ENCODE peak calls at places on chromosomes 7 and 10, in nine cellular contexts. One of them, this sample, is unnamed.

GRCh38 chr10:132099701-132100481 is 34.1 kb downstream of the JAKMIP3 start:
- DNase-seq in NB4: no peak
- DNase-seq in GM12878: no peak
- DNase-seq in A549: no peak
- DNase-seq in H1: no peak
- DNase-seq in SK-N-SH: no peak
- DNase-seq in WTC11: no peak
- DNase-seq in HepG2: no peak
- DNase-seq in HCT116: no peak
- DNase-seq in this sample: no peak

GRCh38 chr10:86862373-86862772 is 95.0 kb downstream of the MMRN2 start:
- DNase-seq in H1: no peak
- DNase-seq in HCT116: no peak
- DNase-seq in NB4: no peak
- DNase-seq in HepG2: no peak
- DNase-seq in WTC11: no peak
- DNase-seq in GM12878: no peak
- DNase-seq in A549: no peak
- DNase-seq in SK-N-SH: no peak
- DNase-seq in this sample: no peak

GRCh38 chr7:25427721-25428120 is 199.4 kb upstream of the NPVF start:
- DNase-seq in SK-N-SH: no peak
- DNase-seq in GM12878: no peak
- DNase-seq in WTC11: no peak
- DNase-seq in HepG2: no peak
- DNase-seq in HCT116: no peak
- DNase-seq in NB4: peak; percentile 30
- DNase-seq in H1: no peak
- DNase-seq in A549: no peak
- DNase-seq in this sample: no peak

GRCh38 chr10:1631282-1631681 is 106.0 kb downstream of the ADARB2 start:
- DNase-seq in NB4: no peak
- DNase-seq in HCT116: no peak
- DNase-seq in HepG2: no peak
- DNase-seq in H1: no peak
- DNase-seq in A549: no peak
- DNase-seq in SK-N-SH: no peak
- DNase-seq in GM12878: no peak
- DNase-seq in WTC11: no peak
- DNase-seq in this sample: no peak

GRCh38 chr10:74543276-74543675 is 283.1 kb upstream of the KAT6B start:
- DNase-seq in HepG2: no peak
- DNase-seq in A549: no peak
- DNase-seq in WTC11: no peak
- DNase-seq in H1: no peak
- DNase-seq in SK-N-SH: no peak
- DNase-seq in HCT116: no peak
- DNase-seq in GM12878: no peak
- DNase-seq in NB4: no peak
- DNase-seq in this sample: no peak

GRCh38 chr10:16995867-16996529 is 133.6 kb downstream of the CUBN start:
- DNase-seq in SK-N-SH: no peak
- DNase-seq in GM12878: no peak
- DNase-seq in HepG2: no peak
- DNase-seq in H1: no peak
- DNase-seq in A549: no peak
- DNase-seq in WTC11: no peak
- DNase-seq in HCT116: no peak
- DNase-seq in NB4: peak; percentile 11
- DNase-seq in this sample: peak; percentile 96

GRCh38 chr10:85851300-85851699 is 515.3 kb downstream of the GRID1 start:
- DNase-seq in HepG2: no peak
- DNase-seq in WTC11: no peak
- DNase-seq in A549: no peak
- DNase-seq in HCT116: peak; percentile 7
- DNase-seq in GM12878: no peak
- DNase-seq in NB4: no peak
- DNase-seq in H1: no peak
- DNase-seq in SK-N-SH: no peak
- DNase-seq in this sample: no peak

GRCh38 chr10:101182936-101183335 is 46.3 kb downstream of the LBX1 start:
- DNase-seq in WTC11: no peak
- DNase-seq in GM12878: no peak
- DNase-seq in H1: no peak
- DNase-seq in NB4: no peak
- DNase-seq in HepG2: no peak
- DNase-seq in A549: no peak
- DNase-seq in HCT116: no peak
- DNase-seq in SK-N-SH: no peak
- DNase-seq in this sample: no peak

GRCh38 chr7:133871757-133872156 is 255.4 kb upstream of the LRGUK start:
- DNase-seq in HepG2: peak; percentile 9
- DNase-seq in SK-N-SH: no peak
- DNase-seq in NB4: no peak
- DNase-seq in HCT116: no peak
- DNase-seq in H1: no peak
- DNase-seq in A549: no peak
- DNase-seq in GM12878: no peak
- DNase-seq in WTC11: no peak
- DNase-seq in this sample: no peak

GRCh38 chr10:101226506-101226887 is 2.8 kb downstream of the LBX1 start:
- DNase-seq in WTC11: no peak
- DNase-seq in SK-N-SH: no peak
- DNase-seq in HepG2: no peak
- DNase-seq in GM12878: no peak
- DNase-seq in H1: no peak
- DNase-seq in A549: no peak
- DNase-seq in HCT116: no peak
- DNase-seq in NB4: no peak
- DNase-seq in this sample: no peak

GRCh38 chr10:6128591-6129383 is 40.0 kb downstream of the RBM17 start:
- DNase-seq in GM12878: no peak
- DNase-seq in WTC11: no peak
- DNase-seq in SK-N-SH: peak; percentile 9
- DNase-seq in HCT116: no peak
- DNase-seq in A549: no peak
- DNase-seq in HepG2: no peak
- DNase-seq in NB4: no peak
- DNase-seq in H1: no peak
- DNase-seq in this sample: peak; percentile 29

GRCh38 chr7:105353752-105354328 is 34.9 kb downstream of the SRPK2 start:
- DNase-seq in A549: no peak
- DNase-seq in NB4: peak; percentile 93
- DNase-seq in HCT116: no peak
- DNase-seq in SK-N-SH: no peak
- DNase-seq in H1: no peak
- DNase-seq in HepG2: no peak
- DNase-seq in GM12878: no peak
- DNase-seq in WTC11: no peak
- DNase-seq in this sample: no peak

GRCh38 chr7:92466682-92467081 is 11.1 kb downstream of the ERVW-1 start:
- DNase-seq in HepG2: no peak
- DNase-seq in NB4: no peak
- DNase-seq in GM12878: no peak
- DNase-seq in WTC11: no peak
- DNase-seq in SK-N-SH: no peak
- DNase-seq in H1: no peak
- DNase-seq in HCT116: no peak
- DNase-seq in A549: no peak
- DNase-seq in this sample: no peak

GRCh38 chr10:29948971-29949370 is 110.4 kb downstream of the JCAD start:
- DNase-seq in A549: no peak
- DNase-seq in HepG2: no peak
- DNase-seq in NB4: no peak
- DNase-seq in GM12878: no peak
- DNase-seq in H1: no peak
- DNase-seq in WTC11: no peak
- DNase-seq in HCT116: no peak
- DNase-seq in SK-N-SH: no peak
- DNase-seq in this sample: no peak

GRCh38 chr10:122233857-122234348 is 37.2 kb upstream of the BTBD16 start:
- DNase-seq in SK-N-SH: peak; percentile 63
- DNase-seq in HCT116: no peak
- DNase-seq in NB4: no peak
- DNase-seq in WTC11: no peak
- DNase-seq in GM12878: no peak
- DNase-seq in HepG2: no peak
- DNase-seq in H1: no peak
- DNase-seq in A549: no peak
- DNase-seq in this sample: no peak

GRCh38 chr7:77811895-77812685 is 13.5 kb downstream of the PHTF2 start:
- DNase-seq in GM12878: no peak
- DNase-seq in HepG2: peak; percentile 36
- DNase-seq in A549: no peak
- DNase-seq in H1: no peak
- DNase-seq in SK-N-SH: no peak
- DNase-seq in HCT116: no peak
- DNase-seq in WTC11: no peak
- DNase-seq in NB4: no peak
- DNase-seq in this sample: peak; percentile 43

GRCh38 chr7:44796034-44796503 is 412 bp upstream of the PPIA start:
- DNase-seq in WTC11: no peak
- DNase-seq in H1: peak; percentile 23
- DNase-seq in NB4: no peak
- DNase-seq in SK-N-SH: no peak
- DNase-seq in HCT116: peak; percentile 16
- DNase-seq in GM12878: no peak
- DNase-seq in A549: peak; percentile 64
- DNase-seq in HepG2: peak; percentile 53
- DNase-seq in this sample: no peak

DNA sequence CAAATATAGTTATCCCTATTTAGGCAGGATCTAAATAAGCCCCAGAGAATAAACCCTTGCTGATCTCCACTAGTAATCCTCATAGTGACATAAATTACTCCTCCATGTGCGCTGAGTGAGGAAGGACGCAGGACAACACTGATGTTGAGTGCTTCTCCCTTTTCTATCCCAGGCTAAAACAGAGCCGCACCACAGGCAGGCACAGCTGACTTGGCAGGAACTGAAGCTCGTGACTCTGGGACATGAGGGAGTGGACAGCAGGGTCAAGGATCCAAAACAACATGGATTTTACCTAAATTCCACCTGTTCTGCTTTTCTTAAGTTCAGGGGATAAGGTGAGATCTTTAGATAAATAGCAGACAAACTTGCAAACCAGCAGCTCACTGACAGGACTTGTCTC is 46.0 kb downstream of the VOPP1 start:
- DNase-seq in HepG2: no peak
- DNase-seq in A549: no peak
- DNase-seq in SK-N-SH: no peak
- DNase-seq in NB4: no peak
- DNase-seq in HCT116: no peak
- DNase-seq in H1: no peak
- DNase-seq in GM12878: no peak
- DNase-seq in WTC11: no peak
- DNase-seq in this sample: no peak
- TF ChIP-seq MAX in HepG2: no peak
- TF ChIP-seq MAX in A549: no peak
- TF ChIP-seq MAX in SK-N-SH: no peak
- TF ChIP-seq MAX in NB4: no peak
- TF ChIP-seq MAX in HCT116: no peak
- TF ChIP-seq MAX in H1: no peak
- TF ChIP-seq MAX in GM12878: no peak
- TF ChIP-seq MAX in WTC11: no peak
- TF ChIP-seq MAX in this sample: no peak

DNA sequence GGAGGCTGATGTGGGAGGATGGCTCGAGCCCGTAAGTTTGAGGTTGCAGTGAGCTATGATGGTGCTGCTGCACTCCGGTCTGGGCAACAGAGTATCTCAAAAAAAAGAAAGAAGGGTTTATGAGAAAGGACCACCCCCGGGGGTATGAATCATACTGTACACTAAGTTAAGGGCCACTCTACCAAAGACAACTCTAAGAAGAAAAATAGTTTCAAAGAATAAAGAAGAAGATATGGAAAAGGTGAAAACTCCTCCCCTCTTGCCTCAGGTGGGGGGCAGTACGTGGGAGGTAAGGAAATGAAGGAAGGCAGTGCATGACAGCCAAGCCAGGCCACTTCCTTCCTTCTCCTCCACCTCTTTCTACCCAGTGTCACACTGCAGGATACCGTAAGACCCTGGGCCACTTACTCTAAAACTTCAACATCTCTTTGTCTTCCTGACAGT is 61.4 kb downstream of the PIP4K2A start:
- DNase-seq in HepG2: no peak
- DNase-seq in GM12878: no peak
- DNase-seq in HCT116: no peak
- DNase-seq in H1: no peak
- DNase-seq in A549: no peak
- DNase-seq in SK-N-SH: no peak
- DNase-seq in NB4: peak; percentile 18
- DNase-seq in WTC11: no peak
- DNase-seq in this sample: no peak
- TF ChIP-seq MAX in HepG2: no peak
- TF ChIP-seq MAX in GM12878: no peak
- TF ChIP-seq MAX in HCT116: no peak
- TF ChIP-seq MAX in H1: no peak
- TF ChIP-seq MAX in A549: no peak
- TF ChIP-seq MAX in SK-N-SH: no peak
- TF ChIP-seq MAX in NB4: no peak
- TF ChIP-seq MAX in WTC11: no peak
- TF ChIP-seq MAX in this sample: no peak

DNA sequence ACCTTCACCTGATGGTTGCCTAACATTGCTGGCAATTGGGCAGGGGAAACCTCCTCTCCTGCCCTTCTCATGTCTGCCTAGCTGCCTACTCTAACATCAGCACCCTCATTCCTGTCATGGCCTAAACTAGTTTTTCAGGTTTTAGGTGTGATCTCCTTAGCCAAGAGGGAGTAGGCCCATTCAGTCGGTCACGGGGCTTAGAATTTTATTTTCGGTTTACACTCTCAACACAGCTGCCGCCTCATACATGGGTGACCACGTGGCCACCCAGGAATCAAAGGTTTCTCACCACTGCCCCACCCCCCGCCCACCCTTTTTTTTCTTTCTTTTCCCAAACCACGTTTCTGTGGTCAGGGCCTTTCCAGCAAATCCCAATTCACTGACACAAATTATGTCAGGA is 97.2 kb downstream of the RALA start:
- DNase-seq in HCT116: no peak
- DNase-seq in HepG2: peak; percentile 20
- DNase-seq in A549: no peak
- DNase-seq in SK-N-SH: no peak
- DNase-seq in GM12878: no peak
- DNase-seq in NB4: no peak
- DNase-seq in H1: no peak
- DNase-seq in WTC11: no peak
- DNase-seq in this sample: no peak
- TF ChIP-seq MAX in HCT116: peak; percentile 27
- TF ChIP-seq MAX in HepG2: peak; percentile 58
- TF ChIP-seq MAX in A549: no peak
- TF ChIP-seq MAX in SK-N-SH: no peak
- TF ChIP-seq MAX in GM12878: no peak
- TF ChIP-seq MAX in NB4: no peak
- TF ChIP-seq MAX in H1: peak; percentile 17
- TF ChIP-seq MAX in WTC11: no peak
- TF ChIP-seq MAX in this sample: no peak

DNA sequence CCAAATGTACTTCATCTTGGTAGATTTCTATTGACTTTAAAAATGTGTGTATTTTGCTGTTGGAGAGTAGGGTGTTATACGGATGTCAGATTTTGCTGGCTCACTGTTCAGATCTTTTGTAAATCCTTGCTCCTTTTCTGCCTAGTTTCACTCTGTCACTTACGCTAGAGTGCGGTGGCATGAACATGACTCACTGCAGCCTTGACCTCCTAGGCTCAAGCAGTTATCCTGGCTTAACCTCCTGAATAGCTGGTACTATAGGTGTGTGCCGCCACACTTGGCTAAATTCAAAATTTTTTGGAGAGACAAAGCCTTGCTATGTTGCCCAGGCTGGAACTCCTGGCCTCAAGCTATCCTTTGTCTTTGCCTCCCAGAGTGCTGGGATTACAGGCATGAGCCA is 29.4 kb downstream of the BMS1 start:
- DNase-seq in SK-N-SH: no peak
- DNase-seq in A549: no peak
- DNase-seq in NB4: no peak
- DNase-seq in WTC11: no peak
- DNase-seq in HepG2: no peak
- DNase-seq in HCT116: no peak
- DNase-seq in H1: no peak
- DNase-seq in GM12878: no peak
- DNase-seq in this sample: no peak
- TF ChIP-seq MAX in SK-N-SH: no peak
- TF ChIP-seq MAX in A549: no peak
- TF ChIP-seq MAX in NB4: no peak
- TF ChIP-seq MAX in WTC11: no peak
- TF ChIP-seq MAX in HepG2: no peak
- TF ChIP-seq MAX in HCT116: no peak
- TF ChIP-seq MAX in H1: no peak
- TF ChIP-seq MAX in GM12878: no peak
- TF ChIP-seq MAX in this sample: no peak